ENCODE peak calls at places on chromosomes 1 and 21, in ten cellular contexts. One of them, this sample, is unnamed.

GRCh38 chr1:200892546-200892945 is 2.2 kb upstream of the INAVA start:
- DNase-seq in WERI-Rb-1: no peak
- DNase-seq in thyroid gland: no peak
- DNase-seq in lower lobe of right lung: no peak
- DNase-seq in CD8-positive, alpha-beta T cell: no peak
- DNase-seq in left lung: no peak
- DNase-seq in fibroblast of lung: no peak
- DNase-seq in psoas muscle: no peak
- DNase-seq in cardiac muscle cell: no peak
- DNase-seq in HL-60: no peak
- DNase-seq in this sample: no peak

GRCh38 chr1:82632164-82632563 is 831.4 kb downstream of the ADGRL2 start:
- DNase-seq in WERI-Rb-1: no peak
- DNase-seq in thyroid gland: no peak
- DNase-seq in lower lobe of right lung: no peak
- DNase-seq in CD8-positive, alpha-beta T cell: no peak
- DNase-seq in left lung: no peak
- DNase-seq in fibroblast of lung: peak
- DNase-seq in psoas muscle: no peak
- DNase-seq in cardiac muscle cell: peak
- DNase-seq in HL-60: no peak
- DNase-seq in this sample: no peak

GRCh38 chr1:63343922-63344321 is 21.6 kb downstream of the FOXD3 start:
- DNase-seq in WERI-Rb-1: no peak
- DNase-seq in thyroid gland: no peak
- DNase-seq in lower lobe of right lung: no peak
- DNase-seq in CD8-positive, alpha-beta T cell: no peak
- DNase-seq in left lung: no peak
- DNase-seq in fibroblast of lung: no peak
- DNase-seq in psoas muscle: no peak
- DNase-seq in cardiac muscle cell: no peak
- DNase-seq in HL-60: no peak
- DNase-seq in this sample: no peak

GRCh38 chr1:183841950-183842816 is 37.3 kb downstream of the RGL1 start:
- DNase-seq in WERI-Rb-1: no peak
- DNase-seq in thyroid gland: no peak
- DNase-seq in lower lobe of right lung: no peak
- DNase-seq in CD8-positive, alpha-beta T cell: no peak
- DNase-seq in left lung: no peak
- DNase-seq in fibroblast of lung: peak
- DNase-seq in psoas muscle: no peak
- DNase-seq in cardiac muscle cell: peak
- DNase-seq in HL-60: no peak
- DNase-seq in this sample: peak

GRCh38 chr1:46400398-46400797 is 6.3 kb downstream of the FAAH start:
- DNase-seq in WERI-Rb-1: no peak
- DNase-seq in thyroid gland: no peak
- DNase-seq in lower lobe of right lung: no peak
- DNase-seq in CD8-positive, alpha-beta T cell: no peak
- DNase-seq in left lung: peak
- DNase-seq in fibroblast of lung: no peak
- DNase-seq in psoas muscle: no peak
- DNase-seq in cardiac muscle cell: no peak
- DNase-seq in HL-60: no peak
- DNase-seq in this sample: no peak

GRCh38 chr1:161089251-161089924 is at the start of gene NECTIN4:
- DNase-seq in WERI-Rb-1: no peak
- DNase-seq in thyroid gland: peak
- DNase-seq in lower lobe of right lung: peak
- DNase-seq in CD8-positive, alpha-beta T cell: no peak
- DNase-seq in left lung: peak
- DNase-seq in fibroblast of lung: no peak
- DNase-seq in psoas muscle: peak
- DNase-seq in cardiac muscle cell: no peak
- DNase-seq in HL-60: no peak
- DNase-seq in this sample: no peak

GRCh38 chr21:31282095-31282709 is 61.9 kb downstream of the TIAM1 start:
- DNase-seq in WERI-Rb-1: no peak
- DNase-seq in thyroid gland: peak
- DNase-seq in lower lobe of right lung: no peak
- DNase-seq in CD8-positive, alpha-beta T cell: no peak
- DNase-seq in left lung: no peak
- DNase-seq in fibroblast of lung: peak
- DNase-seq in psoas muscle: no peak
- DNase-seq in cardiac muscle cell: peak
- DNase-seq in HL-60: no peak
- DNase-seq in this sample: peak

GRCh38 chr1:115179397-115179835 is 90.1 kb upstream of the TSPAN2 start:
- DNase-seq in WERI-Rb-1: no peak
- DNase-seq in thyroid gland: no peak
- DNase-seq in lower lobe of right lung: no peak
- DNase-seq in CD8-positive, alpha-beta T cell: no peak
- DNase-seq in left lung: peak
- DNase-seq in fibroblast of lung: peak
- DNase-seq in psoas muscle: peak
- DNase-seq in cardiac muscle cell: peak
- DNase-seq in HL-60: no peak
- DNase-seq in this sample: peak

GRCh38 chr1:224523676-224524075 is 89.1 kb upstream of the WDR26 start:
- DNase-seq in WERI-Rb-1: no peak
- DNase-seq in thyroid gland: no peak
- DNase-seq in lower lobe of right lung: no peak
- DNase-seq in CD8-positive, alpha-beta T cell: no peak
- DNase-seq in left lung: no peak
- DNase-seq in fibroblast of lung: no peak
- DNase-seq in psoas muscle: no peak
- DNase-seq in cardiac muscle cell: no peak
- DNase-seq in HL-60: no peak
- DNase-seq in this sample: no peak

GRCh38 chr1:33111965-33112364 is 31.0 kb downstream of the AZIN2 start:
- DNase-seq in WERI-Rb-1: no peak
- DNase-seq in thyroid gland: no peak
- DNase-seq in lower lobe of right lung: no peak
- DNase-seq in CD8-positive, alpha-beta T cell: no peak
- DNase-seq in left lung: no peak
- DNase-seq in fibroblast of lung: peak
- DNase-seq in psoas muscle: no peak
- DNase-seq in cardiac muscle cell: peak
- DNase-seq in HL-60: no peak
- DNase-seq in this sample: no peak

GRCh38 chr1:24567792-24568388 is 12.0 kb downstream of the NCMAP start:
- DNase-seq in WERI-Rb-1: no peak
- DNase-seq in thyroid gland: peak
- DNase-seq in lower lobe of right lung: peak
- DNase-seq in CD8-positive, alpha-beta T cell: peak
- DNase-seq in left lung: peak
- DNase-seq in fibroblast of lung: no peak
- DNase-seq in psoas muscle: no peak
- DNase-seq in cardiac muscle cell: no peak
- DNase-seq in HL-60: no peak
- DNase-seq in this sample: no peak

GRCh38 chr1:4615138-4615470 is 39.3 kb upstream of the AJAP1 start:
- DNase-seq in WERI-Rb-1: no peak
- DNase-seq in thyroid gland: peak
- DNase-seq in lower lobe of right lung: no peak
- DNase-seq in CD8-positive, alpha-beta T cell: no peak
- DNase-seq in left lung: no peak
- DNase-seq in fibroblast of lung: no peak
- DNase-seq in psoas muscle: peak
- DNase-seq in cardiac muscle cell: no peak
- DNase-seq in HL-60: no peak
- DNase-seq in this sample: no peak

GRCh38 chr1:4615501-4615900 is 38.9 kb upstream of the AJAP1 start:
- DNase-seq in WERI-Rb-1: no peak
- DNase-seq in thyroid gland: no peak
- DNase-seq in lower lobe of right lung: no peak
- DNase-seq in CD8-positive, alpha-beta T cell: no peak
- DNase-seq in left lung: no peak
- DNase-seq in fibroblast of lung: no peak
- DNase-seq in psoas muscle: peak
- DNase-seq in cardiac muscle cell: no peak
- DNase-seq in HL-60: no peak
- DNase-seq in this sample: no peak

GRCh38 chr1:4616831-4617465 is 37.5 kb upstream of the AJAP1 start:
- DNase-seq in WERI-Rb-1: no peak
- DNase-seq in thyroid gland: no peak
- DNase-seq in lower lobe of right lung: no peak
- DNase-seq in CD8-positive, alpha-beta T cell: no peak
- DNase-seq in left lung: no peak
- DNase-seq in fibroblast of lung: no peak
- DNase-seq in psoas muscle: peak
- DNase-seq in cardiac muscle cell: no peak
- DNase-seq in HL-60: no peak
- DNase-seq in this sample: no peak

GRCh38 chr1:4614371-4615137 is 39.9 kb upstream of the AJAP1 start:
- DNase-seq in WERI-Rb-1: no peak
- DNase-seq in thyroid gland: peak
- DNase-seq in lower lobe of right lung: no peak
- DNase-seq in CD8-positive, alpha-beta T cell: no peak
- DNase-seq in left lung: no peak
- DNase-seq in fibroblast of lung: no peak
- DNase-seq in psoas muscle: peak
- DNase-seq in cardiac muscle cell: no peak
- DNase-seq in HL-60: no peak
- DNase-seq in this sample: no peak

GRCh38 chr1:4617506-4617905 is 36.9 kb upstream of the AJAP1 start:
- DNase-seq in WERI-Rb-1: no peak
- DNase-seq in thyroid gland: no peak
- DNase-seq in lower lobe of right lung: no peak
- DNase-seq in CD8-positive, alpha-beta T cell: no peak
- DNase-seq in left lung: no peak
- DNase-seq in fibroblast of lung: no peak
- DNase-seq in psoas muscle: peak
- DNase-seq in cardiac muscle cell: no peak
- DNase-seq in HL-60: no peak
- DNase-seq in this sample: no peak
- H3K4me3 ChIP-seq in WERI-Rb-1: no peak
- H3K4me3 ChIP-seq in thyroid gland: no peak
- H3K4me3 ChIP-seq in lower lobe of right lung: no peak
- H3K4me3 ChIP-seq in CD8-positive, alpha-beta T cell: no peak
- H3K4me3 ChIP-seq in left lung: no peak
- H3K4me3 ChIP-seq in fibroblast of lung: no peak
- H3K4me3 ChIP-seq in psoas muscle: no peak
- H3K4me3 ChIP-seq in cardiac muscle cell: no peak
- H3K4me3 ChIP-seq in HL-60: no peak
- H3K4me3 ChIP-seq in this sample: no peak

DNA sequence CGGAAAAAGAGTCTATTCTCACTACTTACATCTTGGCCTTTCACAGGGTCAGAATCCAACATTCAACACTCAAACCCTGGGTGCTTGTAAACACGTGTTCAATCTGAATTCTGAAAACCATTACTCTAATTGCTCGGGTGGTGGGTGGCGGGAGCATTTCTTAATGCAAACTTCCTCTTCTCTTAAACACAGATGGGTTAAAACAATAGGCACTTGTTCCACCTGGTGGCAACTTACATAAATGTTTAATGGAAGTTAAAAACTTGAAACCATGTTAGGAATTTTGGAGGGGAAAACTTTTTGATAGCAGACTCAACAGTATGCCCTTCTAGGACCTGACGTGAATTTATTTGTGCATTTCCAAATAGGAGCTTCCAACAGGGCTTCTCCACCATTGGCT is 23.4 kb upstream of the TDRD10 start:
- DNase-seq in WERI-Rb-1: no peak
- DNase-seq in thyroid gland: no peak
- DNase-seq in lower lobe of right lung: no peak
- DNase-seq in CD8-positive, alpha-beta T cell: no peak
- DNase-seq in left lung: no peak
- DNase-seq in fibroblast of lung: peak
- DNase-seq in psoas muscle: no peak
- DNase-seq in cardiac muscle cell: peak
- DNase-seq in HL-60: peak
- DNase-seq in this sample: no peak
- TF ChIP-seq CTCF in WERI-Rb-1: no peak
- TF ChIP-seq CTCF in thyroid gland: no peak
- TF ChIP-seq CTCF in lower lobe of right lung: peak
- TF ChIP-seq CTCF in CD8-positive, alpha-beta T cell: no peak
- TF ChIP-seq CTCF in left lung: no peak
- TF ChIP-seq CTCF in fibroblast of lung: no peak
- TF ChIP-seq CTCF in psoas muscle: no peak
- TF ChIP-seq CTCF in cardiac muscle cell: no peak
- TF ChIP-seq CTCF in HL-60: no peak
- TF ChIP-seq CTCF in this sample: no peak

GRCh38 chr1:12604986-12605385 is 13.0 kb downstream of the DHRS3 start:
- DNase-seq in WERI-Rb-1: no peak
- DNase-seq in thyroid gland: no peak
- DNase-seq in lower lobe of right lung: no peak
- DNase-seq in CD8-positive, alpha-beta T cell: no peak
- DNase-seq in left lung: no peak
- DNase-seq in fibroblast of lung: no peak
- DNase-seq in psoas muscle: no peak
- DNase-seq in cardiac muscle cell: no peak
- DNase-seq in HL-60: no peak
- DNase-seq in this sample: no peak

GRCh38 chr1:12610305-12610935 is 7.6 kb downstream of the DHRS3 start:
- DNase-seq in WERI-Rb-1: no peak
- DNase-seq in thyroid gland: no peak
- DNase-seq in lower lobe of right lung: no peak
- DNase-seq in CD8-positive, alpha-beta T cell: no peak
- DNase-seq in left lung: no peak
- DNase-seq in fibroblast of lung: no peak
- DNase-seq in psoas muscle: no peak
- DNase-seq in cardiac muscle cell: peak
- DNase-seq in HL-60: no peak
- DNase-seq in this sample: no peak

GRCh38 chr1:12613180-12613579 is 4.8 kb downstream of the DHRS3 start:
- DNase-seq in WERI-Rb-1: no peak
- DNase-seq in thyroid gland: no peak
- DNase-seq in lower lobe of right lung: no peak
- DNase-seq in CD8-positive, alpha-beta T cell: no peak
- DNase-seq in left lung: peak
- DNase-seq in fibroblast of lung: no peak
- DNase-seq in psoas muscle: peak
- DNase-seq in cardiac muscle cell: no peak
- DNase-seq in HL-60: no peak
- DNase-seq in this sample: no peak

GRCh38 chr1:12608311-12608957 is 9.6 kb downstream of the DHRS3 start:
- DNase-seq in WERI-Rb-1: no peak
- DNase-seq in thyroid gland: no peak
- DNase-seq in lower lobe of right lung: no peak
- DNase-seq in CD8-positive, alpha-beta T cell: no peak
- DNase-seq in left lung: no peak
- DNase-seq in fibroblast of lung: peak
- DNase-seq in psoas muscle: peak
- DNase-seq in cardiac muscle cell: no peak
- DNase-seq in HL-60: no peak
- DNase-seq in this sample: no peak

GRCh38 chr1:12609469-12610003 is 8.5 kb downstream of the DHRS3 start:
- DNase-seq in WERI-Rb-1: no peak
- DNase-seq in thyroid gland: no peak
- DNase-seq in lower lobe of right lung: no peak
- DNase-seq in CD8-positive, alpha-beta T cell: no peak
- DNase-seq in left lung: no peak
- DNase-seq in fibroblast of lung: no peak
- DNase-seq in psoas muscle: peak
- DNase-seq in cardiac muscle cell: no peak
- DNase-seq in HL-60: no peak
- DNase-seq in this sample: no peak
- H3K4me3 ChIP-seq in WERI-Rb-1: no peak
- H3K4me3 ChIP-seq in thyroid gland: no peak
- H3K4me3 ChIP-seq in lower lobe of right lung: no peak
- H3K4me3 ChIP-seq in CD8-positive, alpha-beta T cell: no peak
- H3K4me3 ChIP-seq in left lung: no peak
- H3K4me3 ChIP-seq in fibroblast of lung: no peak
- H3K4me3 ChIP-seq in psoas muscle: no peak
- H3K4me3 ChIP-seq in cardiac muscle cell: no peak
- H3K4me3 ChIP-seq in HL-60: no peak
- H3K4me3 ChIP-seq in this sample: no peak

GRCh38 chr1:167248707-167249642 is 28.3 kb downstream of the POU2F1 start:
- DNase-seq in WERI-Rb-1: no peak
- DNase-seq in thyroid gland: no peak
- DNase-seq in lower lobe of right lung: no peak
- DNase-seq in CD8-positive, alpha-beta T cell: no peak
- DNase-seq in left lung: no peak
- DNase-seq in fibroblast of lung: no peak
- DNase-seq in psoas muscle: no peak
- DNase-seq in cardiac muscle cell: no peak
- DNase-seq in HL-60: no peak
- DNase-seq in this sample: no peak
- TF ChIP-seq CTCF in WERI-Rb-1: no peak
- TF ChIP-seq CTCF in thyroid gland: no peak
- TF ChIP-seq CTCF in lower lobe of right lung: no peak
- TF ChIP-seq CTCF in CD8-positive, alpha-beta T cell: no peak
- TF ChIP-seq CTCF in left lung: no peak
- TF ChIP-seq CTCF in fibroblast of lung: no peak
- TF ChIP-seq CTCF in psoas muscle: no peak
- TF ChIP-seq CTCF in cardiac muscle cell: no peak
- TF ChIP-seq CTCF in HL-60: no peak
- TF ChIP-seq CTCF in this sample: no peak

This sample was measured in astrocyte of the cerebellum.